ENCODE peak calls at places on chromosomes 1 and 21, in seven cellular contexts. E, T, Z, A, J, X and I are unnamed samples.

GRCh38 chr1:226108935-226109828 is 46.7 kb downstream of the H3-3A start:
- DNase-seq in E (no peak), T (no peak), Z (no peak), A (peak; percentile 59), J (no peak), X (no peak), I (no peak)

GRCh38 chr1:84427520-84428188 is 29.4 kb downstream of the DNASE2B start:
- DNase-seq in E (no peak), T (no peak), Z (no peak), A (peak; percentile 65), J (no peak), X (no peak), I (no peak)

GRCh38 chr1:41735587-41736290 is 183.0 kb downstream of the HIVEP3 start:
- DNase-seq in E (no peak), T (no peak), Z (no peak), A (no peak), J (no peak), X (no peak), I (peak; percentile 70)

GRCh38 chr1:2614145-2614544 is 18.7 kb downstream of the MMEL1 start:
- DNase-seq in E (no peak), T (no peak), Z (no peak), A (no peak), J (no peak), X (no peak), I (no peak)

GRCh38 chr21:32562426-32562825 is 22.9 kb downstream of the TCP10L start:
- DNase-seq in E (peak; percentile 68), T (no peak), Z (no peak), A (peak; percentile 66), J (no peak), X (no peak), I (no peak)

GRCh38 chr1:66262233-66262632 is 271.7 kb upstream of the SGIP1 start:
- DNase-seq in E (no peak), T (no peak), Z (no peak), A (peak; percentile 76), J (no peak), X (peak; percentile 16), I (no peak)

GRCh38 chr21:38954450-38955059 is 148.8 kb downstream of the ETS2 start:
- DNase-seq in E (no peak), T (no peak), Z (no peak), A (no peak), J (no peak), X (no peak), I (peak; percentile 94)

GRCh38 chr1:92259350-92259749 is 39.4 kb downstream of the GLMN start:
- DNase-seq in E (no peak), T (no peak), Z (no peak), A (no peak), J (no peak), X (no peak), I (no peak)

GRCh38 chr1:185441608-185442007 is 124.6 kb upstream of the IVNS1ABP start:
- DNase-seq in E (no peak), T (no peak), Z (no peak), A (peak; percentile 90), J (no peak), X (peak; percentile 93), I (no peak)

GRCh38 chr21:41972511-41973205 is 18.8 kb upstream of the C2CD2 start:
- DNase-seq in E (no peak), T (no peak), Z (no peak), A (no peak), J (peak; percentile 56), X (no peak), I (no peak)

GRCh38 chr1:12631571-12631970 is 12.3 kb upstream of the AADACL4 start:
- DNase-seq in E (no peak), T (no peak), Z (no peak), A (no peak), J (no peak), X (no peak), I (no peak)

GRCh38 chr1:159935305-159935704 is 10.0 kb upstream of the TAGLN2 start:
- DNase-seq in E (no peak), T (no peak), Z (no peak), A (no peak), J (no peak), X (no peak), I (no peak)

GRCh38 chr1:42734201-42735035 is 5.6 kb downstream of the CLDN19 start:
- DNase-seq in E (no peak), T (no peak), Z (no peak), A (no peak), J (peak; percentile 31), X (no peak), I (no peak)